ENCODE peak calls at places on chromosomes 2 and 18, in six cellular contexts. G is aorta, R is cardiac muscle cell, Z is sigmoid colon, N is Panc1, E is GM23248. U is an unnamed sample.
A peak's percentile ranks its signal among the peaks of the same experiment; 100 is the strongest.

GRCh38 chr2:1995086-1995485 is 250.8 kb upstream of the PXDN start:
- DNase-seq in E (no peak), Z (no peak), G (no peak), R (no peak), N (no peak), U (no peak)

GRCh38 chr2:198304859-198305258 is 500.5 kb downstream of the PLCL1 start:
- DNase-seq in N (no peak), Z (no peak), E (no peak), G (no peak), R (no peak), U (no peak)

GRCh38 chr2:113084249-113085000 is 16.7 kb downstream of the IL1F10 start:
- DNase-seq in G (no peak), R (peak; percentile 28), Z (no peak), E (peak; percentile 59), N (no peak), U (peak; percentile 65)

GRCh38 chr2:156601840-156602551 is 165.8 kb downstream of the GPD2 start:
- DNase-seq in G (no peak), E (no peak), R (no peak), Z (no peak), N (no peak), U (no peak)

GRCh38 chr2:78682781-78683180 is 342.7 kb upstream of the REG3G start:
- DNase-seq in R (no peak), G (no peak), Z (no peak), N (no peak), E (no peak), U (no peak)

GRCh38 chr2:25054720-25055119 is 12.8 kb downstream of the EFR3B start:
- DNase-seq in Z (no peak), E (no peak), G (no peak), N (no peak), R (peak; percentile 33), U (no peak)

GRCh38 chr2:193331701-193332100 is 1137.0 kb upstream of the TMEFF2 start:
- DNase-seq in Z (no peak), G (no peak), N (no peak), E (no peak), R (no peak), U (no peak)

GRCh38 chr18:76983613-76984051 is 149.0 kb downstream of the MBP start:
- DNase-seq in G (no peak), R (no peak), E (no peak), Z (no peak), N (no peak), U (no peak)

GRCh38 chr2:30234180-30234971 is 3.0 kb downstream of the LBH start:
- DNase-seq in Z (peak; percentile 77), G (peak; percentile 70), N (no peak), E (peak; percentile 97), R (peak; percentile 78), U (no peak)

GRCh38 chr2:57908736-57909161 is 137.9 kb upstream of the VRK2 start:
- DNase-seq in E (no peak), Z (no peak), R (no peak), G (no peak), N (no peak), U (no peak)

GRCh38 chr18:63237486-63237885 is 82.1 kb downstream of the BCL2 start:
- DNase-seq in Z (no peak), G (no peak), E (no peak), R (peak; percentile 83), N (no peak), U (no peak)

GRCh38 chr2:1620081-1620480 is 124.2 kb downstream of the PXDN start:
- DNase-seq in R (no peak), Z (no peak), G (peak; percentile 17), E (no peak), N (no peak), U (no peak)

GRCh38 chr2:97745474-97746172 is 32.2 kb downstream of the ZAP70 start:
- DNase-seq in N (no peak), E (no peak), G (no peak), Z (no peak), R (no peak), U (peak; percentile 60)

GRCh38 chr2:145484443-145485086 is 964.6 kb upstream of the ZEB2 start:
- DNase-seq in Z (no peak), E (peak; percentile 88), N (peak; percentile 2), R (peak; percentile 68), G (no peak), U (peak; percentile 42)

GRCh38 chr2:120275617-120276400 is 23.2 kb downstream of the RALB start:
- DNase-seq in Z (no peak), N (no peak), R (no peak), G (no peak), E (no peak), U (no peak)

GRCh38 chr2:48504647-48505327 is 25.2 kb upstream of the STON1 start:
- DNase-seq in N (no peak), E (peak; percentile 73), R (peak; percentile 81), G (no peak), Z (no peak), U (no peak)

GRCh38 chr2:25672500-25673169 is 742 bp downstream of the DTNB start:
- DNase-seq in R (peak; percentile 61), E (peak; percentile 65), N (peak; percentile 28), Z (peak; percentile 80), G (peak; percentile 70), U (peak; percentile 86)

GRCh38 chr2:40095003-40095402 is 315.9 kb upstream of the THUMPD2 start:
- DNase-seq in R (peak; percentile 77), N (no peak), E (peak; percentile 70), G (no peak), Z (no peak), U (no peak)

GRCh38 chr2:134927195-134927594 is 8.6 kb downstream of the CCNT2 start:
- DNase-seq in N (no peak), E (peak; percentile 58), Z (no peak), G (no peak), R (peak; percentile 22), U (no peak)

DNA sequence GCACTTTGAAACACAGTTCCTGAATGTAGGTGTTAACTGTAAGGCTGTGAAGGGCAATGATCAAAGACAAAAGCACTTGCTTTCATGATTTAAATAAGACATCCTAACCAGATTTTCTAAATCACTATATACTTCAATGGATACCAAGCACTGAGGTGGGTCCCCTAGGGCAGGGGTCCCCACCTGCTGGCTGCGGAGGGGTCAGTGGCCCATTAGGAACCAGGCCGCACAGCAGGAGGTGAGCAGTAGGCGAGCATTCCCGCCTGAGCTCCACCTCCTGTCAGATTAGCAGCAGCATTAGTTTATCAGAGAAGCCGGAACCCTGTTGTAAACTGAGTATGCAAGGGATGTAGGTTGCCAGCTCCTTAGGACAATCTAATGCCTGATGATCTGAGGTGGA is 7.1 kb downstream of the NFE2L2 start:
- DNase-seq in Z (no peak), N (no peak), E (no peak), G (no peak), R (no peak), U (no peak)
- H3K27ac ChIP-seq in Z (no peak overlapping the region), N (no peak overlapping the region), E (no peak overlapping the region), G (no peak overlapping the region), R (peak overlapping the region; percentile 41), U (peak overlapping the region; percentile 54)

GRCh38 chr2:19348692-19349091 is 9.7 kb downstream of the OSR1 start:
- DNase-seq in R (no peak), G (no peak), E (no peak), Z (peak; percentile 67), N (no peak), U (no peak)

GRCh38 chr2:19350678-19351401 is 7.6 kb downstream of the OSR1 start:
- DNase-seq in Z (no peak), N (no peak), R (no peak), E (no peak), G (no peak), U (no peak)

GRCh38 chr2:19349911-19350677 is 8.3 kb downstream of the OSR1 start:
- DNase-seq in G (peak; percentile 87), R (peak; percentile 64), N (no peak), Z (no peak), E (peak; percentile 39), U (peak; percentile 73)

GRCh38 chr2:19346983-19347618 is 11.3 kb downstream of the OSR1 start:
- DNase-seq in N (no peak), Z (no peak), E (no peak), R (no peak), G (no peak), U (peak; percentile 68)

DNA sequence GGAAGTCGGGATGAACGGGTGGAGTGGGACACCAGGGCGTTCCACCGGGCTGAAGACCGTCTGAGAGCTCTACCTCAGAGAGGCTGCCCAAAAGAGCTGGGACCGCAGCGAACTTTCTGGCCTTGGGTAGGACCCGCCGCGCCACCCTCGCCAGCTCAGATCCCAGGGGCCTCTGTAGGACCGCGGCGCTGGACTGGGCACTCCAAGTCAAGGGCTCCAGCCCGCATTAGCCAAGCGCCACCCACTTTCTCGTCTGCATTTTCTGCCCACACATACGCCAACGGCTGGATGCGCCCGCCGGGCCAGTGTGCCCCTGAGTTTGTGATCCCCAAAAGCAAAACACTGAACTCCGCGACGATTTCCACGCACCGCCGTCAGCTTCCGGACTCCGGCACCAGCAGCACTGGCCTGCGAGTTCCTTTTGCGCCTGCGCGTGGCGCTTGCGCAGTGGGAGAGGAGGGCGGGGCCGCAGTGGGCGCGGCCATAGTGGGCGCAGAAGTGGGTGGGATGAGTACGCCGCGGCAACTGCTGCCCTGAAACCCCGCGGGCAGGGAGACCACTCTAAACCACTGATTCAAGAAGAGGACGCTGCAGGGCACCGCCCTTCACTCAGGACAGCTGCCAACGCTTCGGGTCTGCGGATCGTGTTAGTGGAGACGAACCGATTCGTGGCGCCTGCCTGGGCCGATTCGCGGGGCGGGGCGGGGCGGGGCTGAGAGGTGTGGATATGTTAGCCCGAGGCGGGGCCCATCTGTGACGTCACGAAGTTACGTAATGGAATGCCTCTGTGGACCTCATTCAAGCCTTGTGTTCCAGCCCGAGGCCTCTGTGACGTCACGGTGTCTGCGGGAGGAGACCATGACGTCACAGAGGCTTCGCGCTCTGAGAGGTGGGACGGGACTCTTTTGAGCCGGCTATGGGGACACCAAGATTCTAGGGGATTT is 10.5 kb downstream of the OSR1 start:
- DNase-seq in R (peak; percentile 99), G (peak; percentile 96), Z (peak; percentile 99), E (peak; percentile 97), N (peak; percentile 84), U (peak; percentile 97)
- H3K27ac ChIP-seq in R (peak overlapping the region; percentile 61), G (peak overlapping the region; percentile 94), Z (peak overlapping the region; percentile 96), E (peak overlapping the region; percentile 86), N (peak overlapping the region; percentile 97), U (peak overlapping the region; percentile 55)

DNA sequence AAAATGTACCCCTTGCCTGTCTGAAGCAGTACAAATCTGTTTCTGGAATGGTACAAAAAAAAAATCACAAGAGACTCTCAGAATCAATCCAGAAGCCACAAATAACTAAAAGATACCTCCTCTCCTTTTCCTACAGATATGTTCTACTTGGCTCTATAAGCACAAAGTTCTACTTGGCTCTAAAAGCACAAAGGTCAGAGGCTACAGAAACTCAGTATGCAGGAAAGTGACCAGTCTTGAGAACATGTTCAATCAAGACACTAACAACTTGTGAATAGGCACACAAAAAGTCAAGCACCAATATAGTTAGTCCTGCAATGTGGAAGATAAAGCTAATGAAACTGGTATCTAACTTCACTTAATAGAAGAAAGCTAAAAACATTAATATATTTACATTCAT is 19.2 kb downstream of the PPP4R1 start:
- DNase-seq in E (peak; percentile 20), Z (no peak), N (no peak), G (no peak), R (peak; percentile 40), U (no peak)
- H3K27ac ChIP-seq in E (peak overlapping the region; percentile 37), Z (no peak overlapping the region), N (no peak overlapping the region), G (no peak overlapping the region), R (peak overlapping the region; percentile 37), U (no peak overlapping the region)

DNA sequence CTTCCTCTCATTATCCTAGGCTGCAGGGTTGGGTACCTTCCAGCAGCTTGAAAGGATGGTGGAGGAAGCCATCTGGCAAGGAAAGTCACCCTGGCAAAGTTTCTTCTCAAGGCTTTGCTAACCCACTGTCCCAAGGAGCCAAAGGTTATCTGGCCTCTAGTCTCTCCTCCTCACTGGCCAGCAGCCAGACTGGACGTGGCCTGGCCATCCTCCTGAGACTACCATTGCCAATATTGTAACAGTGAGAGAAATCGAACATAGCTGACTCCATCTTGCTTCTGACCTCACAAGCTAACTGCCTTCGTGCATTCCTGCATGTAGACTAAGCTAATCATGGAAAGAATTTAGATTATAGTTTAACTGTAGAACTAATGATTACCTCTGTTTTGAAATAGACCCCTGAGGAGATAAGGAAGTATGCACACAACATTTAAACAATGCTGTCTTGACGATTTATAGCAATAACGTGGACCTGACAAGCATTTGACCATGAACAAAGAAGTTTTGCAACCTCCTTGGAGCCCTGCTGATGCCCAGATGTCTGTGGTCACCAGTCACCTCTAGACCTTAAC is 7.8 kb upstream of the ANXA4 start:
- DNase-seq in N (no peak), E (no peak), Z (no peak), G (no peak), R (peak; percentile 58), U (no peak)
- H3K27ac ChIP-seq in N (no peak overlapping the region), E (no peak overlapping the region), Z (no peak overlapping the region), G (no peak overlapping the region), R (no peak overlapping the region), U (no peak overlapping the region)

U was measured in Karpas-422.